ENCODE peak calls at places on chromosome 13, in eight cellular contexts. C, N, S, V, B, K, H and L are unnamed samples.

GRCh38 chr13:32216281-32216680 is 98.9 kb downstream of the ZAR1L start:
- DNase-seq in C (no peak), N (no peak), S (no peak), V (no peak), B (no peak), K (no peak), H (no peak), L (no peak)

GRCh38 chr13:34672631-34673030 is 269.4 kb upstream of the NBEA start:
- DNase-seq in C (no peak), N (no peak), S (peak), V (no peak), B (no peak), K (no peak), H (peak), L (no peak)

GRCh38 chr13:112053744-112054615 is 13.0 kb upstream of the SOX1 start:
- DNase-seq in C (no peak), N (no peak), S (no peak), V (no peak), B (no peak), K (no peak), H (no peak), L (no peak)

GRCh38 chr13:110425444-110425780 is 118.3 kb downstream of the COL4A2 start:
- DNase-seq in C (no peak), N (no peak), S (peak), V (no peak), B (peak), K (no peak), H (no peak), L (no peak)

GRCh38 chr13:88857256-88857655 is 1186.1 kb downstream of the SLITRK5 start:
- DNase-seq in C (no peak), N (no peak), S (no peak), V (no peak), B (no peak), K (no peak), H (no peak), L (no peak)

GRCh38 chr13:23619073-23619855 is 49.1 kb downstream of the TNFRSF19 start:
- DNase-seq in C (no peak), N (no peak), S (no peak), V (no peak), B (no peak), K (no peak), H (no peak), L (no peak)

GRCh38 chr13:35953537-35954206 is 177.5 kb downstream of the DCLK1 start:
- DNase-seq in C (peak), N (peak), S (peak), V (no peak), B (peak), K (peak), H (peak), L (no peak)

GRCh38 chr13:48783831-48784230 is 130.1 kb downstream of the CYSLTR2 start:
- DNase-seq in C (no peak), N (no peak), S (no peak), V (no peak), B (no peak), K (no peak), H (no peak), L (no peak)

GRCh38 chr13:108915095-108915633 is 285.8 kb downstream of the MYO16 start:
- DNase-seq in C (no peak), N (no peak), S (peak), V (no peak), B (peak), K (no peak), H (no peak), L (no peak)

GRCh38 chr13:101738336-101738735 is 285.9 kb downstream of the ITGBL1 start:
- DNase-seq in C (no peak), N (no peak), S (no peak), V (no peak), B (no peak), K (no peak), H (no peak), L (no peak)

GRCh38 chr13:102774596-102775375 is 1.2 kb upstream of the TEX30 start:
- DNase-seq in C (no peak), N (no peak), S (no peak), V (no peak), B (no peak), K (no peak), H (no peak), L (no peak)

GRCh38 chr13:40626566-40626965 is 39.9 kb downstream of the FOXO1 start:
- DNase-seq in C (no peak), N (no peak), S (no peak), V (no peak), B (no peak), K (no peak), H (no peak), L (no peak)

GRCh38 chr13:26618726-26619125 is 61.2 kb downstream of the WASF3 start:
- DNase-seq in C (no peak), N (no peak), S (no peak), V (no peak), B (no peak), K (no peak), H (no peak), L (no peak)

GRCh38 chr13:40565282-40566148 is 100.9 kb downstream of the FOXO1 start:
- DNase-seq in C (no peak), N (no peak), S (no peak), V (no peak), B (no peak), K (no peak), H (no peak), L (no peak)

GRCh38 chr13:75544681-75545333 is 4.8 kb upstream of the UCHL3 start:
- DNase-seq in C (no peak), N (no peak), S (peak), V (no peak), B (peak), K (no peak), H (no peak), L (no peak)

GRCh38 chr13:62997038-62997619 is 1581.5 kb upstream of the PCDH20 start:
- DNase-seq in C (no peak), N (no peak), S (no peak), V (no peak), B (no peak), K (no peak), H (no peak), L (no peak)

GRCh38 chr13:50334944-50335343 is 319.7 kb downstream of the KCNRG start:
- DNase-seq in C (no peak), N (no peak), S (no peak), V (no peak), B (peak), K (no peak), H (no peak), L (no peak)

GRCh38 chr13:69657676-69658075 is 449.9 kb upstream of the ATXN8OS start:
- DNase-seq in C (no peak), N (no peak), S (no peak), V (no peak), B (no peak), K (no peak), H (no peak), L (no peak)

GRCh38 chr13:21074601-21075302 is 13.4 kb upstream of the LATS2 start:
- DNase-seq in C (no peak), N (peak), S (no peak), V (no peak), B (no peak), K (no peak), H (no peak), L (no peak)

GRCh38 chr13:32045963-32046785 is 14.6 kb downstream of the FRY start:
- DNase-seq in C (no peak), N (no peak), S (no peak), V (no peak), B (peak), K (peak), H (no peak), L (no peak)

GRCh38 chr13:110322126-110322827 is 15.2 kb downstream of the COL4A2 start:
- DNase-seq in C (no peak), N (no peak), S (no peak), V (no peak), B (no peak), K (no peak), H (no peak), L (no peak)

GRCh38 chr13:21663197-21663596 is 7.7 kb upstream of the FGF9 start:
- DNase-seq in C (peak), N (no peak), S (no peak), V (no peak), B (no peak), K (no peak), H (no peak), L (no peak)

GRCh38 chr13:30870916-30871712 is 35.0 kb upstream of the MEDAG start:
- DNase-seq in C (no peak), N (no peak), S (no peak), V (no peak), B (no peak), K (no peak), H (no peak), L (no peak)

GRCh38 chr13:52454459-52454824 is 836 bp upstream of the CKAP2 start:
- DNase-seq in C (peak), N (no peak), S (no peak), V (no peak), B (peak), K (peak), H (no peak), L (peak)

GRCh38 chr13:41411060-41411459 is 46.3 kb upstream of the RGCC start:
- DNase-seq in C (no peak), N (no peak), S (no peak), V (no peak), B (no peak), K (no peak), H (no peak), L (no peak)

GRCh38 chr13:94956407-94957110 is 244.2 kb upstream of the SOX21 start:
- DNase-seq in C (no peak), N (no peak), S (no peak), V (no peak), B (no peak), K (no peak), H (peak), L (no peak)

GRCh38 chr13:108176685-108177274 is 38.6 kb downstream of the LIG4 start:
- DNase-seq in C (peak), N (no peak), S (no peak), V (no peak), B (peak), K (no peak), H (no peak), L (peak)

GRCh38 chr13:43573361-43573740 is 213.4 kb downstream of the ENOX1 start:
- DNase-seq in C (no peak), N (no peak), S (peak), V (no peak), B (no peak), K (no peak), H (no peak), L (no peak)

GRCh38 chr13:67226686-67227085 is 3.5 kb downstream of the PCDH9 start:
- DNase-seq in C (no peak), N (no peak), S (no peak), V (no peak), B (no peak), K (no peak), H (no peak), L (no peak)

GRCh38 chr13:84574851-84575250 is 692.6 kb upstream of the SLITRK1 start:
- DNase-seq in C (no peak), N (no peak), S (peak), V (no peak), B (no peak), K (no peak), H (no peak), L (no peak)
- TF ChIP-seq CTCF in C (no peak), N (no peak), S (peak), V (peak), B (no peak), K (no peak), H (peak), L (no peak)

GRCh38 chr13:97658556-97658955 is 224.6 kb downstream of the RAP2A start:
- DNase-seq in C (no peak), N (no peak), S (no peak), V (no peak), B (no peak), K (no peak), H (no peak), L (no peak)

GRCh38 chr13:97660488-97661086 is 226.6 kb downstream of the RAP2A start:
- DNase-seq in C (no peak), N (no peak), S (no peak), V (no peak), B (no peak), K (no peak), H (no peak), L (no peak)

GRCh38 chr13:97653741-97654140 is 219.8 kb downstream of the RAP2A start:
- DNase-seq in C (no peak), N (no peak), S (peak), V (no peak), B (peak), K (no peak), H (no peak), L (no peak)

GRCh38 chr13:97659602-97660001 is 225.6 kb downstream of the RAP2A start:
- DNase-seq in C (no peak), N (no peak), S (no peak), V (no peak), B (peak), K (no peak), H (peak), L (no peak)
- TF ChIP-seq CTCF in C (no peak), N (no peak), S (peak), V (peak), B (peak), K (no peak), H (peak), L (peak)

GRCh38 chr13:97753942-97754670 is 199.4 kb upstream of the IPO5 start:
- DNase-seq in C (no peak), N (no peak), S (no peak), V (no peak), B (no peak), K (no peak), H (no peak), L (no peak)
- TF ChIP-seq CTCF in C (no peak), N (no peak), S (no peak), V (no peak), B (peak), K (no peak), H (no peak), L (no peak)

GRCh38 chr13:91349992-91350911 is 2.8 kb downstream of the MIR17HG start:
- DNase-seq in C (no peak), N (no peak), S (no peak), V (no peak), B (no peak), K (no peak), H (no peak), L (no peak)

GRCh38 chr13:91348906-91349435 is 1.5 kb downstream of the MIR17HG start:
- DNase-seq in C (peak), N (peak), S (peak), V (peak), B (peak), K (peak), H (peak), L (peak)

GRCh38 chr13:91346848-91347211 is 657 bp upstream of the MIR17HG start:
- DNase-seq in C (peak), N (no peak), S (no peak), V (no peak), B (peak), K (no peak), H (no peak), L (peak)

GRCh38 chr13:91347212-91347995 is at the start of gene MIR17HG:
- DNase-seq in C (peak), N (peak), S (peak), V (peak), B (peak), K (peak), H (peak), L (peak)

DNA sequence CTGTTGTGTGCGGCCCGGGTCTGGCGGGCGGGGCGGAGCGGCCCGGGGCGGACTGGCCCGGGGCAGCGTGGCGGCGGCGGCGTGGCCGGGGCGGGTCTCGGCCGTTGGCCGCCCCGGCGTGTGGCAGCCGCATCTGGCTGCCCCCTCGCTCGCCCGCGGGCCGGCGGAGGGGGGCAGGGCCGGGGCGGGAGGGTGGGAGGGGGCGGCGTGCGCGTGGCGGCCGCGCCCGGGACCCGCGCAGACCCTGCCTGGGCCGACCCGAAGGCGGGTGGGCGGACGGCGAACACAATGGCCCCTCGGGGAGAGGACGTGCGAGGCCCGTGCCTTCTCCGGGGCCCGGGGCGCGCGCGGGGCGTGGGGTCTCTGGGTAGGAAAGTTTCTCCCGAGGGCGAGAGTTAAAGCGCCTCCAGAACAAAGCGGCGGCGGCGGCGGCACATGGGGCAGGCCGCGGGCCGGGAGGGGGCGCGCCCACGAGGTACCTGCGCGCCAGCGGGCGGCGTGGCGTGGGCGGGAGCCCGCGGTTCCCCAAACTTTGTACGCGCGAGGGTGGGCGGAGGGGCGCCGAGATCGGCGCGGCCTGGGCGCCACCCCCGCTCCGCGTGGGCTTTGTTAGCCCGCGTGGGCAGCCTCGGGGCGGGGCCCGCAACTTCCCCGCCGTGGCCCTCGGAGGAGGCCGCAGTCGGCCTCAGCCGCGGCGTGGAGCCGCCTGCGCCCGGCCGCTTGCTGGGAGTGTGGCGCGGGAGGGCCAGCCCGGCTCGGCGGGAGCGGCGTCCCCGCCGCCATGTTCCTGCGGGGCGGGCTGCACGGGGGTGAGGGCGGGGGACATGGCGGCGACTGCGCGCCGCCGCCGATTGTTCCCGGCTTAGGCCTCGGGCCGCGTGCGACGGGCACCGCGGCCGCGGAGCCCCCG is 764 bp downstream of the MIR17HG start:
- DNase-seq in C (peak), N (peak), S (peak), V (no peak), B (peak), K (peak), H (peak), L (peak)
- TF ChIP-seq CTCF in C (no peak), N (no peak), S (peak), V (no peak), B (no peak), K (no peak), H (peak), L (peak)

GRCh38 chr13:86729206-86729605 is 930.0 kb upstream of the SLITRK6 start:
- DNase-seq in C (no peak), N (no peak), S (no peak), V (no peak), B (no peak), K (no peak), H (no peak), L (no peak)

DNA sequence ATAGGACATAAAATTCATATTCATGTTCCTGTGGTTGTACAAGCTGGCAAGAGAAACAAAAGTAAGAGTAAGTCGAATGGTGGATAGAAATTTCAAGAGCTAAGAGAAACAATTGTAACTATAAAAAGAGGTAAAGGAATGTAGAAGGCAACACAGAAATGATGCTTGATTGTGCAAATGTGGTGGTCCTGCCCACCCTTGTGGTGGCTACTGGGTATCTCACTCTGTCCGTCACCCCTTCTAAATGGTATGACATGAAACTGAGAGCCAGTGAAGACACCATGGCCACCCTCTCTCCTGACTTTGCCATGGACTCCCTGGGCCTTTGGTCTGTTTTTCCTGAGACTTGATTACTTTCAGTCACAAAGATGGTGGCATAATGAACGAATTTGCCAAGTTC is 925.9 kb upstream of the SLITRK6 start:
- DNase-seq in C (no peak), N (no peak), S (no peak), V (no peak), B (no peak), K (no peak), H (no peak), L (no peak)
- TF ChIP-seq CTCF in C (no peak), N (no peak), S (no peak), V (no peak), B (no peak), K (no peak), H (no peak), L (no peak)